ENCODE peak calls at places on chromosomes 7 and 10, in five cellular contexts. One of them, this sample, is unnamed.

GRCh38 chr10:9800011-9800410 is 1217.7 kb upstream of the CELF2 start:
- DNase-seq in HepG2: no peak
- DNase-seq in H1: no peak
- DNase-seq in GM12878: no peak
- DNase-seq in GM12892: no peak
- DNase-seq in this sample: no peak

GRCh38 chr7:151060113-151060415 is 675 bp downstream of the SLC4A2 start:
- DNase-seq in GM12878: no peak
- DNase-seq in HepG2: no peak
- DNase-seq in H1: no peak
- DNase-seq in GM12892: no peak
- DNase-seq in this sample: no peak

GRCh38 chr7:27459729-27460048 is 203.0 kb downstream of the HIBADH start:
- DNase-seq in GM12892: no peak
- DNase-seq in HepG2: no peak
- DNase-seq in H1: no peak
- DNase-seq in GM12878: no peak
- DNase-seq in this sample: no peak

GRCh38 chr10:131129544-131129943 is 182.0 kb downstream of the TCERG1L start:
- DNase-seq in GM12892: no peak
- DNase-seq in H1: no peak
- DNase-seq in HepG2: no peak
- DNase-seq in GM12878: no peak
- DNase-seq in this sample: no peak

GRCh38 chr7:133682364-133683181 is 429.7 kb downstream of the EXOC4 start:
- DNase-seq in H1: no peak
- DNase-seq in GM12878: no peak
- DNase-seq in HepG2: no peak
- DNase-seq in GM12892: no peak
- DNase-seq in this sample: no peak

GRCh38 chr10:18190840-18191239 is 50.6 kb downstream of the CACNB2 start:
- DNase-seq in H1: no peak
- DNase-seq in HepG2: no peak
- DNase-seq in GM12892: no peak
- DNase-seq in GM12878: no peak
- DNase-seq in this sample: no peak

GRCh38 chr7:150337179-150337578 is 4.2 kb downstream of the RARRES2 start:
- DNase-seq in GM12892: no peak
- DNase-seq in HepG2: no peak
- DNase-seq in H1: no peak
- DNase-seq in GM12878: no peak
- DNase-seq in this sample: no peak

GRCh38 chr7:102991540-102992214 is 78.9 kb downstream of the LRRC17 start:
- DNase-seq in HepG2: peak
- DNase-seq in GM12878: no peak
- DNase-seq in GM12892: no peak
- DNase-seq in H1: no peak
- DNase-seq in this sample: no peak

GRCh38 chr7:90624128-90624980 is 28.2 kb downstream of the CDK14 start:
- DNase-seq in H1: no peak
- DNase-seq in HepG2: no peak
- DNase-seq in GM12878: no peak
- DNase-seq in GM12892: no peak
- DNase-seq in this sample: no peak

GRCh38 chr7:152881893-152882292 is 122.3 kb downstream of the ACTR3B start:
- DNase-seq in HepG2: no peak
- DNase-seq in GM12878: no peak
- DNase-seq in H1: no peak
- DNase-seq in GM12892: no peak
- DNase-seq in this sample: no peak

GRCh38 chr10:27746364-27747095 is 911 bp upstream of the MKX start:
- DNase-seq in HepG2: no peak
- DNase-seq in H1: no peak
- DNase-seq in GM12878: no peak
- DNase-seq in GM12892: no peak
- DNase-seq in this sample: peak

GRCh38 chr10:27745380-27745718 is 270 bp downstream of the MKX start:
- DNase-seq in HepG2: no peak
- DNase-seq in GM12892: no peak
- DNase-seq in GM12878: no peak
- DNase-seq in H1: no peak
- DNase-seq in this sample: peak

GRCh38 chr10:27744478-27745379 is 890 bp downstream of the MKX start:
- DNase-seq in HepG2: no peak
- DNase-seq in H1: no peak
- DNase-seq in GM12878: no peak
- DNase-seq in GM12892: no peak
- DNase-seq in this sample: peak

GRCh38 chr10:27747096-27747451 is 1.5 kb upstream of the MKX start:
- DNase-seq in H1: no peak
- DNase-seq in HepG2: no peak
- DNase-seq in GM12892: no peak
- DNase-seq in GM12878: no peak
- DNase-seq in this sample: no peak

DNA sequence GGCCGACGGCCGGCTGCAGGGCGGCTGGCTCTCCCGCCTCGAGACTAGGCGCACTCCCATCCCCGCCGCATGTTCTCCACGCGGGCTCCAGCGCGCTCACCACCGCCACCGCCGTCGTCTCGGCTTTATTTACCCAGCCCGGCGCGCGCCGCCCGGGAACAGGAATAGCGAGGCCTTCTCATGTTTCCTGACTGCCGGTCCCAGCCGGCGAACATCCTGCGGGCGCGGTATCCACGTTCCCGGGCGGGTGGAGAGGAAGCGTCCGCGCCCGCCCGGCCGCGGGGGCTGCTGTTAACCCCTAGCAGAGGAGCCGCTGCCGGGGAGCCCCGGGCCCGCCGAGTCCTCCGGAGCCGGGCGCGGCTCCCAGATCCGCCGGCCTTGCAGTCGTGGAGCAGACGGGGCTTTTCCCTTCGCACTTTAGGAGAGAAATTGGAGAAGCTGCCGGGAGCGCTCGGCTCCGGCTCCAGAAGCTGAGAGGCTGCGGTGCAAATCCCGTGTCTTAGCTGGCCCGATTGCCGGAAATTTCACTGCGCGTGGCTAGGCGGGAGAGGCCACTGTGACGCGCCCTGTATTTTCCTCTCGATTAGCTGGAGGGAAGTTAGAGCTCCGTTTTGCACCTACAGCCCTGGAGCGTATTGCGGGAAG is at the start of gene MKX:
- DNase-seq in GM12892: no peak
- DNase-seq in H1: no peak
- DNase-seq in GM12878: no peak
- DNase-seq in HepG2: no peak
- DNase-seq in this sample: peak
- TF ChIP-seq TAF1 in GM12892: no peak
- TF ChIP-seq TAF1 in H1: no peak
- TF ChIP-seq TAF1 in GM12878: no peak
- TF ChIP-seq TAF1 in HepG2: no peak
- TF ChIP-seq TAF1 in this sample: no peak

GRCh38 chr10:30967654-30968421 is 63.8 kb downstream of the ZNF438 start:
- DNase-seq in H1: no peak
- DNase-seq in HepG2: no peak
- DNase-seq in GM12878: no peak
- DNase-seq in GM12892: no peak
- DNase-seq in this sample: no peak
- TF ChIP-seq TAF1 in H1: no peak
- TF ChIP-seq TAF1 in HepG2: no peak
- TF ChIP-seq TAF1 in GM12878: no peak
- TF ChIP-seq TAF1 in GM12892: no peak
- TF ChIP-seq TAF1 in this sample: no peak

GRCh38 chr7:114922151-114922651 is 307 bp downstream of the MDFIC start:
- DNase-seq in GM12892: peak
- DNase-seq in HepG2: no peak
- DNase-seq in H1: no peak
- DNase-seq in GM12878: no peak
- DNase-seq in this sample: peak
- TF ChIP-seq TAF1 in GM12892: peak
- TF ChIP-seq TAF1 in HepG2: no peak
- TF ChIP-seq TAF1 in H1: peak
- TF ChIP-seq TAF1 in GM12878: peak
- TF ChIP-seq TAF1 in this sample: peak

GRCh38 chr7:44625899-44626511 is 19.6 kb downstream of the OGDH start:
- DNase-seq in GM12892: no peak
- DNase-seq in GM12878: no peak
- DNase-seq in HepG2: no peak
- DNase-seq in H1: no peak
- DNase-seq in this sample: no peak
- TF ChIP-seq TAF1 in GM12892: no peak
- TF ChIP-seq TAF1 in GM12878: no peak
- TF ChIP-seq TAF1 in HepG2: no peak
- TF ChIP-seq TAF1 in H1: no peak
- TF ChIP-seq TAF1 in this sample: no peak

GRCh38 chr7:143325215-143325614 is 9.3 kb downstream of the CLCN1 start:
- DNase-seq in GM12878: no peak
- DNase-seq in H1: no peak
- DNase-seq in HepG2: no peak
- DNase-seq in GM12892: no peak
- DNase-seq in this sample: no peak
- TF ChIP-seq TAF1 in GM12878: no peak
- TF ChIP-seq TAF1 in H1: no peak
- TF ChIP-seq TAF1 in HepG2: no peak
- TF ChIP-seq TAF1 in GM12892: no peak
- TF ChIP-seq TAF1 in this sample: no peak

This sample was measured in GM12891.